ENCODE peak calls at places on chromosomes 7 and 10, in six cellular contexts. K is heart right ventricle, C is thoracic aorta, R is right lobe of liver, I is cardiac muscle cell, L is mucosa of descending colon. N is an unnamed sample.

GRCh38 chr7:31735991-31736982 is 49.3 kb downstream of the PPP1R17 start:
- DNase-seq in L (peak), I (peak), R (peak), C (no peak), K (peak), N (peak)

GRCh38 chr10:74164641-74165529 is 13.9 kb downstream of the ADK start:
- DNase-seq in C (no peak), L (no peak), R (no peak), I (no peak), K (no peak), N (no peak)

GRCh38 chr7:27163776-27164380 is 1.5 kb downstream of the HOXA9 start:
- DNase-seq in C (no peak), L (peak), K (no peak), I (no peak), R (no peak), N (no peak)

GRCh38 chr7:69269756-69270155 is 328.5 kb upstream of the AUTS2 start:
- DNase-seq in L (no peak), C (no peak), R (no peak), I (no peak), K (no peak), N (no peak)

GRCh38 chr10:110008518-110009339 is 945 bp downstream of the ADD3 start:
- DNase-seq in K (peak), L (peak), I (peak), R (peak), C (no peak), N (no peak)

GRCh38 chr7:82428186-82428961 is 15.2 kb downstream of the CACNA2D1 start:
- DNase-seq in L (no peak), C (no peak), K (no peak), R (no peak), I (no peak), N (no peak)

GRCh38 chr7:12322287-12322902 is 81.3 kb downstream of the VWDE start:
- DNase-seq in R (no peak), I (no peak), K (no peak), C (no peak), L (no peak), N (no peak)

GRCh38 chr10:101091546-101092290 is 29.9 kb downstream of the KAZALD1 start:
- DNase-seq in I (no peak), C (no peak), R (no peak), K (no peak), L (no peak), N (no peak)

GRCh38 chr10:5234106-5234877 is 37.7 kb downstream of the AKR1C4 start:
- DNase-seq in C (no peak), L (no peak), R (peak), K (peak), I (no peak), N (no peak)

GRCh38 chr10:77456414-77456813 is 181.2 kb downstream of the KCNMA1 start:
- DNase-seq in C (no peak), I (no peak), L (peak), K (no peak), R (no peak), N (no peak)

DNA sequence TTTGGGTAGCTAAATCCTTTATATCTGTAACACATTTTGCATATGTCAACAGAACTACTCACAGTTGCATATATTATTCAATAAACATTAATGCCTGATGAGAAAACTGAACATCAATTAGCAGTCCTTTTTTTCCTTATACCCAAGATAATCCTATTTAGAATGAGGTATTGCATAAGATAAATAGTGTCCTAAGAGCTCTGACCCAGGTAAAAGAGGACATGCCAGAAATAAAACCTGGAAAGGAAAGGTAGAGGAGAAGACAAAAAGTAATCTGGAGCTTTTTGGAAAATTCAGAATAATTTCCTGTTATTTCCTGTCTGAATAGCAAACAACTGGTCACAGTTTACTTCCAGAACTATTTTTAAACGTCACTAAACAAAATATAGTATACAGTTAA is 204.4 kb downstream of the PLXDC2 start:
- DNase-seq in K (no peak), C (no peak), L (no peak), I (no peak), R (no peak), N (no peak)
- TF ChIP-seq CTCF in K (no peak), C (no peak), L (no peak), I (no peak), R (no peak), N (no peak)

GRCh38 chr7:4772306-4772705 is 3.1 kb upstream of the AP5Z1 start:
- DNase-seq in C (no peak), K (no peak), R (no peak), L (no peak), I (no peak), N (no peak)
- TF ChIP-seq CTCF in C (no peak), K (no peak), R (no peak), L (no peak), I (no peak), N (no peak)

DNA sequence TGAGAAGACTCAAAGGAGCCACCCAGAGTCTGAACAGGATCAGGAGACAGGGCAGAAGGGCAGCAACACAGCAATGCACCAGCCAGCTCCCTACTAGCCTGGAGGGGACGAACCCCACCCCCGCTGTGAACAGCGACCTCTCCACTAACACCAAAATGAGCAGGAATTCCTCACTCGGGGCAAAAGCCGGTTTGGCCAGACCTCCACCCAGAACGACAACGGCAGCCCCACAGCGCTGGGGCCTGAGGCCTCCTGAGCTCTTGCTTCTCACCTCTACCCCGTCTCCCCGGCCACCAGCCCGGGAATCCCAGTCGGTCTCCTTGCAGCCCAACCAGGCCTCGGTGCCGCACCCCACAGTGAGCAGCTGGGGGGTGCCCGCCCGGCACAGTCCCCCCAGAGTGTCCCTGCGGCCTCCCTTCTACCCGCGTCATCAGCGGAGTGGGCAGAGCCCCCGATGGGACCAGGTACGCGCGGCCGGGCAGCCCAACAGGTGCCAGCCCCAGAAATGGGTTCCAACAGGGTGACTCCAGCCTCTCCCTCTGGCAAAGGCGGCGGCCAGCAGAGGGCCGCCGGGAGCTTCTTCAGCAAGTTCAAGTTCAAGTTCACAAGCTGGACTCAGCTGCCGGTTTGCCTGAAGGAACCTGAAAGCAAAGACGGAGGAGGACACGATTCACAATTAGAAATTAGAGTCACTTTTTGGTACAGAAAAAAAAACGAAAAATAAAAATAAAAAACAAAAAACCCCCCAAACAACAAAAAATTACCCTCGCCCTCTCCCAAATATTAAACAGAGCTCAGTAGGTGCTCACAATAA is 129.0 kb downstream of the MARCHF5 start:
- DNase-seq in K (peak), L (peak), C (no peak), I (peak), R (peak), N (no peak)
- TF ChIP-seq CTCF in K (peak), L (no peak), C (peak), I (peak), R (no peak), N (no peak)

DNA sequence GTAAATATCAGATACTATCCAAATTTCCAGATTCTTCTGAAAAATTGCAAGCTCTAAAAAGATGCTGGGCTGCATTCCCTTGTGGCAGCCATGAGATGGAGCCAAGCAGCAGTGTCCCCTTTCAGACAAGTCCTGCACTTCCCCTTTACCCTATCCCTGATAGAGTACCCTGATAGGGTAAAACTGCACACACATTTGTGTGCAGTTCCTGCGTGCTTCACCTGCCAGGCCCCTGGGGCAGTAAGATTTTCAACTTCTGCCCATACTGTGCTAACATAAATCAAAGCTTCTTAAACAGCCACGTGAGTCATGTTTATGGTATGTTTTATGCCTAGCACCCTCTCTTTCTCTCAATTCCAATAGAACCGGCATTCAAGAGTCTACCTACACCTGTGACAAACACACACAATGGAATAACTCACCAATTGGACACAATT is 52.2 kb downstream of the IFIT5 start:
- DNase-seq in I (peak), R (no peak), K (no peak), L (no peak), C (no peak), N (no peak)
- TF ChIP-seq CTCF in I (peak), R (peak), K (peak), L (no peak), C (no peak), N (no peak)

GRCh38 chr10:80530251-80530650 is 7.5 kb upstream of the SH2D4B start:
- DNase-seq in R (no peak), I (no peak), K (peak), L (peak), C (no peak), N (no peak)
- TF ChIP-seq CTCF in R (peak), I (peak), K (peak), L (no peak), C (no peak), N (no peak)

DNA sequence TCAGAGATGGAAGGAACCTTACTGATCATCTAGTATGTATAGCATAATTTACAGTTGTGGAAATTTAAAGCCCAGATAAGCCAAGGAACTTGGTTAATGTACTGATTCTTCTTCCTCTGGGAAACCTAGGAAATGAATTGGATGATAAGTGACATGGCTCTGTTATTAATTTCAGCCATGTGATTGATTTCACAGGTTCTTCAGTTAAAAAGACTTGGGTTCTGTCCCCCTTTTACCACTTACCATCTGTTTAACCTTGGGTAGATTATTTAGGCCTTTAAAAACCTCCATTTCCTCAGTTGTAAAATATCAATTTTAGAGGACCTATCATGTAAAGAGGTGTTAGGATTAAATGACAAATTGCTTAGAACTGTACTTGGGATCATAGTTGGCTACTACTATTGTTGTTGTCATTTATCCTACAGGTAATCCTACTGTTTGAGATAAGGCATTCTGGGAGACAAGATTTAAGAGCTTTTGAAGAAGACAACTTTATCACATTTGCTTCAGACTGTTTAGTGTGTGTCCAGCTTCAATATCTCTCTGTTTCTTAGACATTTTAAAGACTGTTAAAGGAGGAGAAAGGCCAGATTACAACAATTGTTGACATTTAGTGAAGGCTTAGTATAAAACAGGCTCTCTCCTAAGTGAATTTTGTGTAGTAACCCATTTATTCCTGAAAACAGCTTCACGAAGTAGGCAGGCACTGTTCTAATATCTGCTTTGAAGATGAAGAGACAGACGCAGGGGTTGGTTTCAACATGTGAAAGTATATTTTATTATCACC is 997.1 kb upstream of the C7orf33 start:
- DNase-seq in I (no peak), L (no peak), R (no peak), K (no peak), C (no peak), N (no peak)
- TF ChIP-seq CTCF in I (no peak), L (no peak), R (no peak), K (no peak), C (no peak), N (no peak)